ENCODE peak calls at places on chromosomes 7 and 10, in four cellular contexts. R, J, K and H are unnamed samples.

GRCh38 chr7:102836977-102837376 is 75.8 kb upstream of the LRRC17 start:
- DNase-seq in R (no peak), J (no peak), K (no peak), H (no peak)

GRCh38 chr10:89279449-89279869 is 22.4 kb upstream of the IFIT2 start:
- DNase-seq in R (no peak), J (no peak), K (peak; percentile 72), H (peak; percentile 27)

GRCh38 chr10:124681091-124681490 is 63.1 kb downstream of the FAM53B start:
- DNase-seq in R (no peak), J (no peak), K (no peak), H (no peak)

GRCh38 chr10:32005050-32005449 is 51.2 kb downstream of the KIF5B start:
- DNase-seq in R (no peak), J (peak; percentile 63), K (peak; percentile 62), H (peak; percentile 44)

GRCh38 chr7:44224216-44224950 is 23.6 kb downstream of the YKT6 start:
- DNase-seq in R (no peak), J (no peak), K (no peak), H (no peak)

GRCh38 chr10:34116220-34116623 is 698.9 kb downstream of the PARD3 start:
- DNase-seq in R (no peak), J (peak; percentile 81), K (no peak), H (peak; percentile 73)

GRCh38 chr7:80403686-80404241 is 108.1 kb downstream of the GNAT3 start:
- DNase-seq in R (no peak), J (no peak), K (no peak), H (no peak)

GRCh38 chr7:81155654-81156373 is 237.0 kb upstream of the SEMA3C start:
- DNase-seq in R (no peak), J (no peak), K (peak; percentile 5), H (no peak)

GRCh38 chr7:130884437-130885417 is 150.7 kb upstream of the KLF14 start:
- DNase-seq in R (no peak), J (peak; percentile 76), K (peak; percentile 59), H (peak; percentile 70)

GRCh38 chr10:105803206-105803605 is 1162.1 kb downstream of the SORCS3 start:
- DNase-seq in R (no peak), J (no peak), K (no peak), H (no peak)

GRCh38 chr7:89133357-89133756 is 337.8 kb upstream of the TEX47 start:
- DNase-seq in R (no peak), J (no peak), K (no peak), H (no peak)

GRCh38 chr7:106717997-106718871 is 57.3 kb upstream of the CCDC71L start:
- DNase-seq in R (peak; percentile 70), J (peak; percentile 98), K (peak; percentile 97), H (peak; percentile 99)

GRCh38 chr7:134730359-134730758 is 49.1 kb upstream of the CALD1 start:
- DNase-seq in R (no peak), J (peak; percentile 76), K (peak; percentile 50), H (peak; percentile 95)

GRCh38 chr7:152588350-152588749 is 87.6 kb downstream of the XRCC2 start:
- DNase-seq in R (no peak), J (peak; percentile 77), K (peak; percentile 72), H (peak; percentile 88)

GRCh38 chr10:43958964-43959363 is 310.3 kb upstream of the ZNF32 start:
- DNase-seq in R (no peak), J (no peak), K (no peak), H (no peak)

GRCh38 chr7:53238021-53238605 is 202.7 kb downstream of the POM121L12 start:
- DNase-seq in R (no peak), J (no peak), K (no peak), H (no peak)

GRCh38 chr7:134831862-134832261 is 52.4 kb downstream of the CALD1 start:
- DNase-seq in R (no peak), J (no peak), K (no peak), H (peak; percentile 80)

GRCh38 chr7:44977304-44977858 is 1.4 kb downstream of the MYO1G start:
- DNase-seq in R (peak; percentile 88), J (no peak), K (no peak), H (no peak)

GRCh38 chr10:90968448-90969086 is 47.7 kb upstream of the ANKRD1 start:
- DNase-seq in R (no peak), J (peak; percentile 64), K (peak; percentile 97), H (peak; percentile 79)

GRCh38 chr10:27833792-27834191 is 88.2 kb upstream of the MKX start:
- DNase-seq in R (no peak), J (no peak), K (no peak), H (no peak)

GRCh38 chr7:17142831-17143541 is 155.5 kb upstream of the AHR start:
- DNase-seq in R (no peak), J (peak; percentile 22), K (peak; percentile 55), H (peak; percentile 29)

GRCh38 chr7:156935250-156935649 is 14.3 kb upstream of the NOM1 start:
- DNase-seq in R (no peak), J (no peak), K (peak; percentile 27), H (no peak)

GRCh38 chr7:44104880-44105771 is 981 bp downstream of the AEBP1 start:
- DNase-seq in R (no peak), J (peak; percentile 79), K (peak; percentile 82), H (peak; percentile 86)

GRCh38 chr7:30142710-30143109 is 7.9 kb downstream of the MTURN start:
- DNase-seq in R (no peak), J (peak; percentile 15), K (peak; percentile 74), H (peak; percentile 25)

GRCh38 chr7:103990991-103991390 is 1.5 kb upstream of the RELN start:
- DNase-seq in R (no peak), J (no peak), K (no peak), H (no peak)

GRCh38 chr7:151117565-151117964 is 31.3 kb downstream of the AGAP3 start:
- DNase-seq in R (peak; percentile 69), J (no peak), K (no peak), H (no peak)

GRCh38 chr7:3607847-3608246 is 306.8 kb downstream of the SDK1 start:
- DNase-seq in R (no peak), J (no peak), K (no peak), H (no peak)

GRCh38 chr7:136405931-136406777 is 429.0 kb upstream of the MTPN start:
- DNase-seq in R (no peak), J (peak; percentile 72), K (peak; percentile 52), H (peak; percentile 56)

GRCh38 chr7:103540986-103541385 is 95.0 kb upstream of the SLC26A5 start:
- DNase-seq in R (no peak), J (no peak), K (no peak), H (no peak)

GRCh38 chr7:49708590-49708989 is 64.8 kb upstream of the VWC2 start:
- DNase-seq in R (no peak), J (no peak), K (no peak), H (no peak)

GRCh38 chr7:18352339-18353255 is 143.0 kb upstream of the HDAC9 start:
- DNase-seq in R (no peak), J (peak; percentile 65), K (peak; percentile 78), H (peak; percentile 74)

GRCh38 chr7:18354686-18355085 is 140.9 kb upstream of the HDAC9 start:
- DNase-seq in R (no peak), J (peak; percentile 68), K (no peak), H (peak; percentile 56)

GRCh38 chr7:18350678-18351077 is 144.9 kb upstream of the HDAC9 start:
- DNase-seq in R (no peak), J (no peak), K (no peak), H (no peak)

GRCh38 chr7:18356195-18356645 is 139.3 kb upstream of the HDAC9 start:
- DNase-seq in R (no peak), J (peak; percentile 57), K (peak; percentile 40), H (peak; percentile 54)

GRCh38 chr7:18354108-18354507 is 141.4 kb upstream of the HDAC9 start:
- DNase-seq in R (no peak), J (no peak), K (no peak), H (no peak)
- H3K4me3 ChIP-seq in R (no peak overlapping the region), J (no peak overlapping the region), K (no peak overlapping the region), H (no peak overlapping the region)

DNA sequence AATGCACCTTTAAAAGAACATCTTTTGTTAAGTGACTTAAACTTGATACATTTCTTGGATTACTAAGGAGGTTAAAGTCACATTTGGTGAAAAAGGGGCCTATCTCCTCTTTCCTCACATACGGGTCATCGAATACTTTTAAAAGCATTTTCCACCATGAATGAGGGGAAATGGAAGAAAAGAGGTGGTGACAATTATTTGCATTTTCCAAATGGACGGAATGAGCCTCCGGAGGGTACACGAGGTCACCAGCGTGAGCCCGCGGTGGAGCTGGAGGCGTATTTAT is 1.0 kb upstream of the BMPR1A start:
- DNase-seq in R (no peak), J (no peak), K (no peak), H (no peak)
- H3K4me3 ChIP-seq in R (peak overlapping the region; percentile 73), J (peak overlapping the region; percentile 83), K (peak overlapping the region; percentile 70), H (peak overlapping the region; percentile 74)

GRCh38 chr10:119824299-119824698 is 48.3 kb downstream of the MCMBP start:
- DNase-seq in R (no peak), J (no peak), K (no peak), H (no peak)

GRCh38 chr10:119821172-119821571 is 51.5 kb downstream of the MCMBP start:
- DNase-seq in R (no peak), J (no peak), K (no peak), H (no peak)

GRCh38 chr10:119815671-119816070 is 57.0 kb downstream of the MCMBP start:
- DNase-seq in R (no peak), J (no peak), K (no peak), H (no peak)

GRCh38 chr10:119817991-119818888 is 54.4 kb downstream of the MCMBP start:
- DNase-seq in R (peak; percentile 48), J (peak; percentile 84), K (peak; percentile 62), H (peak; percentile 72)

DNA sequence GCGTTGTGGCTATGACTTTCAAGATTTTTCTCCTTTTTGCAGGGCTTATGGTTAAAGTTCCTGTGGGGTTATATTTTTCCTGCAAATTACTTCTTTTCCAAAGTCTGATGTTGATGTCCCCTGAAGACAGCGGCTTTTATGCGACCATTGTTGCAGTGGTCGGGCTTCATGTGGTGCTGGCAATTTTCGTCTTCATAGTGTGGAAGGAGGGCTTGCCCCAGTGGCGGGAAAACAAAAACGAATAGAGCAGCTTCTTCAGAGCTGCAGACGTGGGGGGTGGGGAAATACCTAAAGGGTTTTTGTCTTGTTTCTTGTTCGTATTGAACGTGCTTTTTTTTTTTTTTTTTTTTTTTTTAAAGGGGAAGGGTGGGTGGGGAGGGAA is 53.8 kb downstream of the MCMBP start:
- DNase-seq in R (no peak), J (no peak), K (no peak), H (no peak)
- H3K4me3 ChIP-seq in R (no peak overlapping the region), J (peak overlapping the region; percentile 66), K (peak overlapping the region; percentile 31), H (peak overlapping the region; percentile 56)

GRCh38 chr7:41574377-41574776 is 128.5 kb downstream of the INHBA start:
- DNase-seq in R (no peak), J (peak; percentile 68), K (peak; percentile 17), H (peak; percentile 44)
- H3K4me3 ChIP-seq in R (no peak overlapping the region), J (no peak overlapping the region), K (no peak overlapping the region), H (no peak overlapping the region)

DNA sequence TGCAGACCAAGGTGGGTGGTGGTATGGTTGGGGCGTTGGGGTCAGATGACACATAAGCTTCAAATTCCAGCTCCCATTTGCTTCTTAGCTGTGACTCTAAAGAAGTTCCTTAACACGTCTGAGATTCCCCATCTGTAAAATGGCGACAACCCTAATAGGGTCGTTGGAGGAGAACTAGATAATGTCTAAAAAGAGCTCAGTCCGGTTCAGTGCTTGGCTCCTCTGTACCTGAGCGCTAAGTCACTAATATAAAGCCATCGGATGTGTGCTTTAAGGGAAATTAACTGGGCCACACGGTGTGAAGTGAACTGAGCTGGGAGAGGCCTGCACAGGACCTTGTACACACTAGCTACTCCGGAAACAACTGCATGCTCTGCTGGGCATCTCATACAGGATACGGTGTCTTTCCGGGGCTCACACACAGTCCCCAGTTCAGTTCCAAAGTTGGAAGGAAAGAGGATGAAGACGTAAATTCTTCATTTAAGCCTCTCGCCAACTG is 476 bp upstream of the ZFYVE27 start:
- DNase-seq in R (no peak), J (no peak), K (no peak), H (no peak)
- H3K4me3 ChIP-seq in R (peak overlapping the region; percentile 96), J (no peak overlapping the region), K (no peak overlapping the region), H (peak overlapping the region; percentile 92)